ENCODE peak calls at places on chromosomes 11 and 22, in seven cellular contexts. One of them, this sample, is unnamed.

GRCh38 chr11:58513747-58514367 is 6.0 kb upstream of the OR5B21 start:
- DNase-seq in endothelial cell of umbilical vein: peak
- DNase-seq in CD8-positive, alpha-beta T cell: no peak
- DNase-seq in fibroblast of villous mesenchyme: peak
- DNase-seq in heart right ventricle: no peak
- DNase-seq in astrocyte of the spinal cord: peak
- DNase-seq in kidney epithelial cell: peak
- DNase-seq in this sample: no peak

GRCh38 chr11:19437760-19438159 is 197.0 kb upstream of the E2F8 start:
- DNase-seq in endothelial cell of umbilical vein: peak
- DNase-seq in CD8-positive, alpha-beta T cell: no peak
- DNase-seq in fibroblast of villous mesenchyme: peak
- DNase-seq in heart right ventricle: no peak
- DNase-seq in astrocyte of the spinal cord: peak
- DNase-seq in kidney epithelial cell: peak
- DNase-seq in this sample: no peak

GRCh38 chr22:32916025-32916424 is 114.5 kb downstream of the TIMP3 start:
- DNase-seq in endothelial cell of umbilical vein: no peak
- DNase-seq in CD8-positive, alpha-beta T cell: no peak
- DNase-seq in fibroblast of villous mesenchyme: no peak
- DNase-seq in heart right ventricle: no peak
- DNase-seq in astrocyte of the spinal cord: no peak
- DNase-seq in kidney epithelial cell: no peak
- DNase-seq in this sample: no peak

GRCh38 chr11:120666121-120666639 is 154.6 kb downstream of the GRIK4 start:
- DNase-seq in endothelial cell of umbilical vein: no peak
- DNase-seq in CD8-positive, alpha-beta T cell: no peak
- DNase-seq in fibroblast of villous mesenchyme: no peak
- DNase-seq in heart right ventricle: no peak
- DNase-seq in astrocyte of the spinal cord: no peak
- DNase-seq in kidney epithelial cell: no peak
- DNase-seq in this sample: no peak

GRCh38 chr11:48025293-48025982 is 45.1 kb downstream of the PTPRJ start:
- DNase-seq in endothelial cell of umbilical vein: no peak
- DNase-seq in CD8-positive, alpha-beta T cell: no peak
- DNase-seq in fibroblast of villous mesenchyme: no peak
- DNase-seq in heart right ventricle: no peak
- DNase-seq in astrocyte of the spinal cord: no peak
- DNase-seq in kidney epithelial cell: no peak
- DNase-seq in this sample: no peak

GRCh38 chr11:115654792-115655191 is 150.6 kb upstream of the CADM1 start:
- DNase-seq in endothelial cell of umbilical vein: no peak
- DNase-seq in CD8-positive, alpha-beta T cell: no peak
- DNase-seq in fibroblast of villous mesenchyme: no peak
- DNase-seq in heart right ventricle: no peak
- DNase-seq in astrocyte of the spinal cord: no peak
- DNase-seq in kidney epithelial cell: no peak
- DNase-seq in this sample: no peak

GRCh38 chr11:58837707-58838388 is 6.7 kb downstream of the GLYATL2 start:
- DNase-seq in endothelial cell of umbilical vein: no peak
- DNase-seq in CD8-positive, alpha-beta T cell: no peak
- DNase-seq in fibroblast of villous mesenchyme: no peak
- DNase-seq in heart right ventricle: no peak
- DNase-seq in astrocyte of the spinal cord: no peak
- DNase-seq in kidney epithelial cell: no peak
- DNase-seq in this sample: no peak

GRCh38 chr11:62546937-62547625 is 475 bp upstream of the AHNAK start:
- DNase-seq in endothelial cell of umbilical vein: peak
- DNase-seq in CD8-positive, alpha-beta T cell: no peak
- DNase-seq in fibroblast of villous mesenchyme: peak
- DNase-seq in heart right ventricle: peak
- DNase-seq in astrocyte of the spinal cord: peak
- DNase-seq in kidney epithelial cell: no peak
- DNase-seq in this sample: no peak

GRCh38 chr11:107791343-107792048 is 67.1 kb downstream of the SLC35F2 start:
- DNase-seq in endothelial cell of umbilical vein: no peak
- DNase-seq in CD8-positive, alpha-beta T cell: no peak
- DNase-seq in fibroblast of villous mesenchyme: peak
- DNase-seq in heart right ventricle: no peak
- DNase-seq in astrocyte of the spinal cord: no peak
- DNase-seq in kidney epithelial cell: no peak
- DNase-seq in this sample: no peak

GRCh38 chr11:122137081-122137793 is 21.2 kb upstream of the BLID start:
- DNase-seq in endothelial cell of umbilical vein: peak
- DNase-seq in CD8-positive, alpha-beta T cell: no peak
- DNase-seq in fibroblast of villous mesenchyme: peak
- DNase-seq in heart right ventricle: no peak
- DNase-seq in astrocyte of the spinal cord: peak
- DNase-seq in kidney epithelial cell: peak
- DNase-seq in this sample: no peak

GRCh38 chr11:102293873-102294601 is 23.2 kb upstream of the BIRC3 start:
- DNase-seq in endothelial cell of umbilical vein: peak
- DNase-seq in CD8-positive, alpha-beta T cell: peak
- DNase-seq in fibroblast of villous mesenchyme: peak
- DNase-seq in heart right ventricle: no peak
- DNase-seq in astrocyte of the spinal cord: peak
- DNase-seq in kidney epithelial cell: no peak
- DNase-seq in this sample: no peak

GRCh38 chr11:125431481-125431880 is 64.6 kb downstream of the FEZ1 start:
- DNase-seq in endothelial cell of umbilical vein: no peak
- DNase-seq in CD8-positive, alpha-beta T cell: no peak
- DNase-seq in fibroblast of villous mesenchyme: no peak
- DNase-seq in heart right ventricle: no peak
- DNase-seq in astrocyte of the spinal cord: no peak
- DNase-seq in kidney epithelial cell: no peak
- DNase-seq in this sample: no peak

GRCh38 chr11:87368876-87369480 is 331.2 kb downstream of the TMEM135 start:
- DNase-seq in endothelial cell of umbilical vein: peak
- DNase-seq in CD8-positive, alpha-beta T cell: no peak
- DNase-seq in fibroblast of villous mesenchyme: no peak
- DNase-seq in heart right ventricle: no peak
- DNase-seq in astrocyte of the spinal cord: no peak
- DNase-seq in kidney epithelial cell: no peak
- DNase-seq in this sample: no peak

GRCh38 chr11:7688238-7688826 is 15.0 kb upstream of the CYB5R2 start:
- DNase-seq in endothelial cell of umbilical vein: peak
- DNase-seq in CD8-positive, alpha-beta T cell: no peak
- DNase-seq in fibroblast of villous mesenchyme: peak
- DNase-seq in heart right ventricle: no peak
- DNase-seq in astrocyte of the spinal cord: peak
- DNase-seq in kidney epithelial cell: no peak
- DNase-seq in this sample: no peak

GRCh38 chr11:17063171-17064002 is 14.1 kb downstream of the RPS13 start:
- DNase-seq in endothelial cell of umbilical vein: peak
- DNase-seq in CD8-positive, alpha-beta T cell: no peak
- DNase-seq in fibroblast of villous mesenchyme: peak
- DNase-seq in heart right ventricle: peak
- DNase-seq in astrocyte of the spinal cord: peak
- DNase-seq in kidney epithelial cell: no peak
- DNase-seq in this sample: peak

GRCh38 chr11:62267576-62267975 is 2.4 kb upstream of the SCGB2A2 start:
- DNase-seq in endothelial cell of umbilical vein: no peak
- DNase-seq in CD8-positive, alpha-beta T cell: no peak
- DNase-seq in fibroblast of villous mesenchyme: no peak
- DNase-seq in heart right ventricle: no peak
- DNase-seq in astrocyte of the spinal cord: no peak
- DNase-seq in kidney epithelial cell: no peak
- DNase-seq in this sample: no peak

GRCh38 chr11:71370895-71371673 is 77.1 kb downstream of the DHCR7 start:
- DNase-seq in endothelial cell of umbilical vein: no peak
- DNase-seq in CD8-positive, alpha-beta T cell: no peak
- DNase-seq in fibroblast of villous mesenchyme: no peak
- DNase-seq in heart right ventricle: no peak
- DNase-seq in astrocyte of the spinal cord: no peak
- DNase-seq in kidney epithelial cell: no peak
- DNase-seq in this sample: no peak

DNA sequence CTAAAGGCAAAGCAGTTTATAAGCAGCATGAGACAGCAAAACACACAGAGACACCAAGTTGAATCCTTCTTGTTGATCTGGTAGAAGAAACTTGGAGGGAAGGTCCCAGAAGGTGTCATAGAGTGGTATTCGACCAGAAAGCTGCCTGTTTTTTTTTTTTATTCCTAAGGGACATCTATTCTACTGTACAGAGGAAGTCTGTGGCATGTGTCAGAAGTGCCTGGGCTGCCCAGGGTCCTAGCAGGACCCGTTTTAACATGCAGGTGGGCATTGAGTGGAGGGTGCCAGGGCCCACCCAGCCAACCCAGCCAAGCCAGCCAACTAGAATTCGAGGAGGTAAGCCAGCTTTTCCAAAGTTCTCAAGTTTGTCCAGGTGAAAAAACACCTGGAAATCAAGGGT is 68.0 kb upstream of the ATXN10 start:
- DNase-seq in endothelial cell of umbilical vein: no peak
- DNase-seq in CD8-positive, alpha-beta T cell: no peak
- DNase-seq in fibroblast of villous mesenchyme: no peak
- DNase-seq in heart right ventricle: no peak
- DNase-seq in astrocyte of the spinal cord: no peak
- DNase-seq in kidney epithelial cell: no peak
- DNase-seq in this sample: no peak
- H3K4me3 ChIP-seq in endothelial cell of umbilical vein: no peak
- H3K4me3 ChIP-seq in CD8-positive, alpha-beta T cell: no peak
- H3K4me3 ChIP-seq in fibroblast of villous mesenchyme: no peak
- H3K4me3 ChIP-seq in heart right ventricle: no peak
- H3K4me3 ChIP-seq in astrocyte of the spinal cord: no peak
- H3K4me3 ChIP-seq in kidney epithelial cell: no peak
- H3K4me3 ChIP-seq in this sample: no peak

GRCh38 chr11:91164452-91164822 is 941.6 kb upstream of the CHORDC1 start:
- DNase-seq in endothelial cell of umbilical vein: no peak
- DNase-seq in CD8-positive, alpha-beta T cell: no peak
- DNase-seq in fibroblast of villous mesenchyme: peak
- DNase-seq in heart right ventricle: no peak
- DNase-seq in astrocyte of the spinal cord: peak
- DNase-seq in kidney epithelial cell: no peak
- DNase-seq in this sample: no peak
- H3K4me3 ChIP-seq in endothelial cell of umbilical vein: no peak
- H3K4me3 ChIP-seq in CD8-positive, alpha-beta T cell: no peak
- H3K4me3 ChIP-seq in fibroblast of villous mesenchyme: no peak
- H3K4me3 ChIP-seq in heart right ventricle: no peak
- H3K4me3 ChIP-seq in astrocyte of the spinal cord: no peak
- H3K4me3 ChIP-seq in kidney epithelial cell: no peak
- H3K4me3 ChIP-seq in this sample: no peak

DNA sequence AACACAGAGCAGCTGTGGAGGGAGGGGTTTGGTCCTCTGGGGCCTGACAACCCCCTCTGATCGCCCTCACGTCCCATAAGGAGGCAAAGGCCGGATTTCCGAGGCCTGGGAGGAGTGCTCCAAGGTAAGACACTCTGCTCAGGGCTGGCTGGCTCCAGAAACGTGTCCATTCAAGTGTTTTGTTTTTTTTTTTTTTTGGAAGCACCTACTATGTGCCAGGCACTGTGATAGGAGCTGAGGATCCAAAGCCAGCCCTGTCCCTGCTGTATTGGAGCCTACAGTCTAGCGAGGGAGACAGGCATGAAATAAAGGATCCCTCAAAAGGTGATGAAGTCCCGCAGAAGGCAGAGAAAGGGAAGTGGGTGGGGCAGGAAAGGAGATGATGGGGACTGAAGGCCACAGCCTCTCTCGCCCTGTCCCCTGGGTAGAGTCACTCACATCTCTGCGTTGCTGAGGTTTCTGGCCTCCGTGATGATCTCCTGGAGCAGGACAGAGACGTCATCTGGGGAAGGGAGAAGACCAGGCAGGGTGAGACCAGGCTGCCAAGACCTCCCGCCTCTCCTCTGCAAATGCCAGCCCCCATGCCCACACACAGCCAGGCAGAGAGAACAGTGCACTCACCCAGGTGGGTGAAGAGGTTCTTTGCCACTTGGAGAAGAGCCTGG is 89.2 kb downstream of the PDE2A start:
- DNase-seq in endothelial cell of umbilical vein: no peak
- DNase-seq in CD8-positive, alpha-beta T cell: no peak
- DNase-seq in fibroblast of villous mesenchyme: no peak
- DNase-seq in heart right ventricle: no peak
- DNase-seq in astrocyte of the spinal cord: no peak
- DNase-seq in kidney epithelial cell: no peak
- DNase-seq in this sample: no peak
- H3K4me3 ChIP-seq in endothelial cell of umbilical vein: no peak
- H3K4me3 ChIP-seq in CD8-positive, alpha-beta T cell: peak
- H3K4me3 ChIP-seq in fibroblast of villous mesenchyme: peak
- H3K4me3 ChIP-seq in heart right ventricle: no peak
- H3K4me3 ChIP-seq in astrocyte of the spinal cord: no peak
- H3K4me3 ChIP-seq in kidney epithelial cell: no peak
- H3K4me3 ChIP-seq in this sample: no peak

GRCh38 chr11:64360403-64360980 is 1.5 kb downstream of the RPS6KA4 start:
- DNase-seq in endothelial cell of umbilical vein: no peak
- DNase-seq in CD8-positive, alpha-beta T cell: no peak
- DNase-seq in fibroblast of villous mesenchyme: no peak
- DNase-seq in heart right ventricle: no peak
- DNase-seq in astrocyte of the spinal cord: no peak
- DNase-seq in kidney epithelial cell: no peak
- DNase-seq in this sample: no peak
- H3K4me3 ChIP-seq in endothelial cell of umbilical vein: no peak
- H3K4me3 ChIP-seq in CD8-positive, alpha-beta T cell: peak
- H3K4me3 ChIP-seq in fibroblast of villous mesenchyme: no peak
- H3K4me3 ChIP-seq in heart right ventricle: no peak
- H3K4me3 ChIP-seq in astrocyte of the spinal cord: peak
- H3K4me3 ChIP-seq in kidney epithelial cell: no peak
- H3K4me3 ChIP-seq in this sample: no peak

GRCh38 chr22:45413013-45413367 is 409 bp downstream of the SMC1B start:
- DNase-seq in endothelial cell of umbilical vein: no peak
- DNase-seq in CD8-positive, alpha-beta T cell: no peak
- DNase-seq in fibroblast of villous mesenchyme: no peak
- DNase-seq in heart right ventricle: no peak
- DNase-seq in astrocyte of the spinal cord: no peak
- DNase-seq in kidney epithelial cell: no peak
- DNase-seq in this sample: no peak
- H3K4me3 ChIP-seq in endothelial cell of umbilical vein: no peak
- H3K4me3 ChIP-seq in CD8-positive, alpha-beta T cell: peak
- H3K4me3 ChIP-seq in fibroblast of villous mesenchyme: peak
- H3K4me3 ChIP-seq in heart right ventricle: peak
- H3K4me3 ChIP-seq in astrocyte of the spinal cord: no peak
- H3K4me3 ChIP-seq in kidney epithelial cell: no peak
- H3K4me3 ChIP-seq in this sample: no peak

GRCh38 chr11:97993565-97993964 is 1027.2 kb upstream of the CNTN5 start:
- DNase-seq in endothelial cell of umbilical vein: no peak
- DNase-seq in CD8-positive, alpha-beta T cell: no peak
- DNase-seq in fibroblast of villous mesenchyme: no peak
- DNase-seq in heart right ventricle: no peak
- DNase-seq in astrocyte of the spinal cord: no peak
- DNase-seq in kidney epithelial cell: no peak
- DNase-seq in this sample: no peak
- H3K4me3 ChIP-seq in endothelial cell of umbilical vein: no peak
- H3K4me3 ChIP-seq in CD8-positive, alpha-beta T cell: no peak
- H3K4me3 ChIP-seq in fibroblast of villous mesenchyme: no peak
- H3K4me3 ChIP-seq in heart right ventricle: no peak
- H3K4me3 ChIP-seq in astrocyte of the spinal cord: no peak
- H3K4me3 ChIP-seq in kidney epithelial cell: no peak
- H3K4me3 ChIP-seq in this sample: no peak